ENCODE peak calls at places on chromosomes 2 and 18, in seven cellular contexts. One of them, this sample, is unnamed.

GRCh38 chr2:10417551-10418335 is 30.4 kb downstream of the ODC1 start:
- DNase-seq in A549: no peak
- DNase-seq in IMR-90: no peak
- DNase-seq in H54: no peak
- DNase-seq in ovary: no peak
- DNase-seq in testis: no peak
- DNase-seq in HCT116: no peak
- DNase-seq in this sample: no peak

GRCh38 chr2:56239437-56239836 is 55.6 kb downstream of the CCDC85A start:
- DNase-seq in ovary: no peak
- DNase-seq in HCT116: no peak
- DNase-seq in IMR-90: peak; percentile 7
- DNase-seq in A549: no peak
- DNase-seq in testis: peak; percentile 35
- DNase-seq in H54: no peak
- DNase-seq in this sample: no peak

GRCh38 chr2:134683561-134684112 is 35.2 kb downstream of the TMEM163 start:
- DNase-seq in ovary: no peak
- DNase-seq in H54: peak; percentile 42
- DNase-seq in IMR-90: no peak
- DNase-seq in testis: no peak
- DNase-seq in HCT116: no peak
- DNase-seq in A549: no peak
- DNase-seq in this sample: peak; percentile 6

GRCh38 chr2:225437319-225437718 is 37.8 kb downstream of the NYAP2 start:
- DNase-seq in A549: no peak
- DNase-seq in ovary: no peak
- DNase-seq in testis: no peak
- DNase-seq in H54: no peak
- DNase-seq in HCT116: no peak
- DNase-seq in IMR-90: no peak
- DNase-seq in this sample: no peak

GRCh38 chr2:156436477-156437085 is 402 bp downstream of the GPD2 start:
- DNase-seq in IMR-90: peak; percentile 32
- DNase-seq in testis: peak; percentile 48
- DNase-seq in ovary: no peak
- DNase-seq in HCT116: no peak
- DNase-seq in H54: peak; percentile 33
- DNase-seq in A549: no peak
- DNase-seq in this sample: peak; percentile 82

GRCh38 chr2:120613742-120614481 is 121.8 kb upstream of the GLI2 start:
- DNase-seq in ovary: no peak
- DNase-seq in H54: peak; percentile 25
- DNase-seq in HCT116: no peak
- DNase-seq in IMR-90: peak; percentile 84
- DNase-seq in A549: no peak
- DNase-seq in testis: no peak
- DNase-seq in this sample: no peak

GRCh38 chr2:191226196-191226595 is 19.0 kb upstream of the MYO1B start:
- DNase-seq in IMR-90: peak; percentile 53
- DNase-seq in HCT116: no peak
- DNase-seq in ovary: no peak
- DNase-seq in testis: no peak
- DNase-seq in A549: no peak
- DNase-seq in H54: no peak
- DNase-seq in this sample: no peak

GRCh38 chr2:218885981-218886447 is 5.4 kb downstream of the WNT10A start:
- DNase-seq in testis: no peak
- DNase-seq in IMR-90: no peak
- DNase-seq in H54: no peak
- DNase-seq in A549: no peak
- DNase-seq in ovary: no peak
- DNase-seq in HCT116: no peak
- DNase-seq in this sample: no peak

GRCh38 chr2:189143930-189144329 is 35.6 kb downstream of the COL5A2 start:
- DNase-seq in testis: no peak
- DNase-seq in HCT116: no peak
- DNase-seq in IMR-90: peak; percentile 83
- DNase-seq in A549: no peak
- DNase-seq in ovary: no peak
- DNase-seq in H54: no peak
- DNase-seq in this sample: peak; percentile 78

GRCh38 chr2:63058149-63058741 is 7.6 kb downstream of the OTX1 start:
- DNase-seq in HCT116: no peak
- DNase-seq in IMR-90: peak; percentile 12
- DNase-seq in H54: no peak
- DNase-seq in ovary: no peak
- DNase-seq in A549: no peak
- DNase-seq in testis: peak; percentile 25
- DNase-seq in this sample: peak; percentile 36

GRCh38 chr18:6729247-6730091 is at the start of gene ARHGAP28:
- DNase-seq in IMR-90: peak; percentile 92
- DNase-seq in A549: peak; percentile 5
- DNase-seq in HCT116: no peak
- DNase-seq in testis: peak; percentile 86
- DNase-seq in H54: peak; percentile 68
- DNase-seq in ovary: peak; percentile 89
- DNase-seq in this sample: peak; percentile 70

DNA sequence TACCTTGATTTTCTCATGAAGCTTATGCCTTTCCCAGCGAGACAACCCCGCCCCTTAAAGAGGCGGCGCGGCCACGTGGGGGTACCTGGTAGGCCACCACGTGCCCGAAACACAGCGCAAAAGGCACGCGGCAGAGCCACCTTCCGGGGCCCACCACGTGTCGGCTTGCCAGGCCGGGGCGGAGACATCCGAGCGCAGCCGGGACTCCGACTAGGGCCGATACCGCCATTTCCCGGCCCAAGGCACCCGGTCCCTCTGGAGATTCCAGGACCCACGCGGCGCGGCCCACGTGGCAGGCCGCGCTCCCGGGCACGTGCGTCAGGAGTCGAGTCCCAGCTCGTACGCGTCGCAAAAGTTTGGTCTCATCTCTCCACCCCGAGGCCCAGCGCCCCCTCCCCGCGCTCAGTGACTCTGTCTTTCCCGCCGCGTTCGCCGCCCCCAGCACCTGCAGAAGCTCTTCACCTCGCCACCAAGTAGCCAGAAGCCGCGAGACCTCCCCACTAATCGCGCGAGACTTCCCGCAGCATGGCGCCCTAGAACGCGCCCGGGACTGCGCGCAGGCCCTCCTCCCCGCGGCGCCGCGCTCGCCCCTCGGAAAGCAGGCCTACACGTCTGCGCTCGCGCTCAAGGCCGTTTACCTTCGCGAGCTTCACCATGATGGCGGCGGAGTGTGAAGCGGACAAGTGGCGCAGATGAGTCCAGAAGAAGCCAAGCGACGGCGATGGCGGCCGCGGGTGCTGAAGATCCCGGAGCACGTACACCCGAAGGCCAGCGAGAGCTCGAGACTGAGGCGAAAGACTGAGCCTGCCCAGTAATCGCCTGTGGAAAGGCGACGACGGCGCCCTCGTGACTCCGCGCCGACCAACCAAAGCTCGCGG is at the start of gene NCL:
- DNase-seq in A549: peak; percentile 46
- DNase-seq in HCT116: peak; percentile 54
- DNase-seq in ovary: peak; percentile 84
- DNase-seq in IMR-90: peak; percentile 98
- DNase-seq in H54: peak; percentile 57
- DNase-seq in testis: peak; percentile 98
- DNase-seq in this sample: peak; percentile 93
- TF ChIP-seq POLR2A in A549: peak; percentile 99
- TF ChIP-seq POLR2A in HCT116: peak; percentile 97
- TF ChIP-seq POLR2A in ovary: peak; percentile 98
- TF ChIP-seq POLR2A in IMR-90: peak; percentile 99
- TF ChIP-seq POLR2A in H54: peak; percentile 99
- TF ChIP-seq POLR2A in testis: peak; percentile 63
- TF ChIP-seq POLR2A in this sample: peak; percentile 99

GRCh38 chr2:201451330-201452057 is at the start of the genes STRADB and TRAK2:
- DNase-seq in IMR-90: peak; percentile 92
- DNase-seq in testis: peak; percentile 98
- DNase-seq in H54: peak; percentile 80
- DNase-seq in A549: peak; percentile 89
- DNase-seq in HCT116: peak; percentile 88
- DNase-seq in ovary: peak; percentile 90
- DNase-seq in this sample: peak; percentile 99
- TF ChIP-seq POLR2A in IMR-90: peak; percentile 70
- TF ChIP-seq POLR2A in testis: peak; percentile 16
- TF ChIP-seq POLR2A in H54: peak; percentile 92
- TF ChIP-seq POLR2A in A549: peak; percentile 89
- TF ChIP-seq POLR2A in HCT116: peak; percentile 79
- TF ChIP-seq POLR2A in ovary: peak; percentile 58
- TF ChIP-seq POLR2A in this sample: peak; percentile 99

DNA sequence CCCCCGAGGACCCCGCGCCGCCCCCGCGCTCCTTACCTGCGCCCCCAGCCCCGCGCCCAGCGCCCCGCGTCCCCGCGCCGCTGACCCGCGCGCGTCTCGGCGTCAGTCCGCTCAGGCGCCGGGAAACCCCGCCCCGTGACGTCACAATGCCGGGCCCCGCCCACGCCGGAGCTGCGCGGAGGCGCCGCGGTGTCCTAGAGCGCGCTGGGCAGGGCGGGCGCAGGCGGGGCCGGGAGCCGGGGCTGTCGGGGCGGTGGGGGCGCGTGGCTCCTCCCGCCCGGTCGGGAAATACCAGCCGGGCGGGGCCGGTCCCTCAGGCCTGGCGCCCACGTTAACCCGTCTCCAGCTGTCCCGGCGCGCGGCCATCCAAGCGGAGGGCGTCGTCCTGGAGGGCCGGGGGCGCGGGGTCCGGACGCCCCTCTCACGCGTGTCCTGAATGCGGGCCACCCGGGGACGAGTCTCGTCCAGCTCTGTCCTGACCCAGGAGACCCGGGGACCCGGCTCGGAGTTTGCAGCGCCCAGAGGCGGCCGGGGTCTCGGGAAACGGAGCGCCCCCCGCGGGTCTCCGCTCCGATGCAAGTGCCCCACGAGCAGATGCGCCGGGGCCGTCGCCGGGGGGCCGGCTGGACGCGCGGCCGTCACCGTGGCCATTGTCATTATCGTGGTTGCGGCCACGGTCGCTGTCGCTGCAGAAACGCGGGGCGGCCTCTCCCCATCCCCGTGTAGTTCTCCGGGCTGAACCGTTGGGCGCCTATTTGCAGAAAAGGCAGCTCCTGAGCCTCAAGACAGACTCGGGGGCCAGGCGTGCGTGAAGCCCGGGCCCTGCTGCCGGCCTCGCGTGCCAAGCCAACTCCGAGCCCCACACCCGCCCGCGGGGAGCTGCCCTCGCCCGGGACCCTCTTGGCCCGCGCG is at the start of gene SLC66A2:
- DNase-seq in HCT116: peak; percentile 50
- DNase-seq in ovary: peak; percentile 89
- DNase-seq in A549: peak; percentile 43
- DNase-seq in H54: peak; percentile 56
- DNase-seq in IMR-90: peak; percentile 83
- DNase-seq in testis: peak; percentile 93
- DNase-seq in this sample: peak; percentile 95
- TF ChIP-seq POLR2A in HCT116: no peak
- TF ChIP-seq POLR2A in ovary: peak; percentile 61
- TF ChIP-seq POLR2A in A549: peak; percentile 54
- TF ChIP-seq POLR2A in H54: no peak
- TF ChIP-seq POLR2A in IMR-90: peak; percentile 69
- TF ChIP-seq POLR2A in testis: peak; percentile 35
- TF ChIP-seq POLR2A in this sample: peak; percentile 26

GRCh38 chr18:69357590-69357989 is 43.1 kb upstream of the DOK6 start:
- DNase-seq in A549: no peak
- DNase-seq in testis: no peak
- DNase-seq in IMR-90: no peak
- DNase-seq in H54: no peak
- DNase-seq in HCT116: no peak
- DNase-seq in ovary: no peak
- DNase-seq in this sample: no peak
- TF ChIP-seq POLR2A in A549: no peak
- TF ChIP-seq POLR2A in testis: no peak
- TF ChIP-seq POLR2A in IMR-90: no peak
- TF ChIP-seq POLR2A in H54: no peak
- TF ChIP-seq POLR2A in HCT116: no peak
- TF ChIP-seq POLR2A in ovary: no peak
- TF ChIP-seq POLR2A in this sample: no peak

DNA sequence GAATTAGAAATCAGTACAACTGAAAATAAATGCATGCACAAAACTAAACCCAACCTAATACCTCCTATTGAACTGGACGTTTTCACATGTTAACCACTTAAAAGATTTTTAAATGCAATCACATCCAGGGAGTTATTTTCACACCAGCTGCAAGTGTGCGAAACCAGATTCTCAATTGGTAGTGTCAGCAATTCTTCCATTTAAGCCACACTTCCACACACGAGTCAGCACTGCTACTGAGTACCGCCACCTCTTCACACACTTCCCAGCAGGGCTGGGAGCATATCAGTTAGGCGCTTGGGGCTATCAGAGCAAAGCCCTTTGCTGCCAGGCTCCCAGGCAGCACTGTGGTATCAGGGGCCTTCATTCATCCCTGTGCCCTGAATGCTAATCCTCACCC is 14.2 kb downstream of the ERCC3 start:
- DNase-seq in H54: no peak
- DNase-seq in HCT116: no peak
- DNase-seq in IMR-90: no peak
- DNase-seq in testis: no peak
- DNase-seq in ovary: no peak
- DNase-seq in A549: no peak
- DNase-seq in this sample: no peak
- TF ChIP-seq POLR2A in H54: no peak
- TF ChIP-seq POLR2A in HCT116: no peak
- TF ChIP-seq POLR2A in IMR-90: no peak
- TF ChIP-seq POLR2A in testis: no peak
- TF ChIP-seq POLR2A in ovary: no peak
- TF ChIP-seq POLR2A in A549: no peak
- TF ChIP-seq POLR2A in this sample: no peak

DNA sequence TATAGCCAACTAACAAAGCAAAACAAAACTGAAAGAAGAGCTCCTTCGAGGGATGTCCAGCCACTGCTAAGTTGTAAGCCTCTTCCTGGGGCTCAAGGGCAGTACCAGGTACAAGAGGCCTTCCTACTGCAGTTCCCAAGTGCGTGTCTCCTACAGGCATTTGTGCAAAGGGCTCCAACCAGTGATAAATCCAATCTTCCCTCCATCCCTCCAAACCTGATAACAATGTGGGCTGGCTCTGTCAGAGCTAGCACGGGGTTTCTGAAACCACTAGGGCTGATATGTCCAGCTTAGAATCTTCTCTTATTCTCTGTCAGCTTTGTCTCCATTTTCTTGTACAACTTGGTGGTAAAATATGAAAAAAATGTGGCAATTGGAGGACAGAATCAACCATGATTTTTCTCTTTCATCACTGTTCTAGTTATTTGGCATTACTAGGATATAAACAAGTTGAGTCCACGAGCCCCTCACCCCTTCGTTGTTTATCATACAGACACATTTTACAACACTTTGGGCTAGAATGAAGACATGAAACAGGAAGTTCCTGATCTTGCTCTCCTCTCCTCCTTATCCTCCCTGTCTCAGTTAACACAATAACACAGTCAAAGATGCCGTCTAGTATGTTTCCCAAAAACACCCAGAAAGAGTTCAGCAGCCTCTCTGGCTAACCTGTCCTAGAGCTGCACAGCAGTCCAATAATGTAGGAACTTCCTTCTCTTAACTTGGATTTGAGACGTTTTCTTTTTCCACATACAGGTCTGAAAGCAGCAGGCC is 35.4 kb upstream of the WIPF1 start:
- DNase-seq in testis: no peak
- DNase-seq in H54: no peak
- DNase-seq in HCT116: no peak
- DNase-seq in IMR-90: no peak
- DNase-seq in ovary: no peak
- DNase-seq in A549: no peak
- DNase-seq in this sample: peak; percentile 22
- TF ChIP-seq POLR2A in testis: no peak
- TF ChIP-seq POLR2A in H54: no peak
- TF ChIP-seq POLR2A in HCT116: no peak
- TF ChIP-seq POLR2A in IMR-90: no peak
- TF ChIP-seq POLR2A in ovary: no peak
- TF ChIP-seq POLR2A in A549: no peak
- TF ChIP-seq POLR2A in this sample: no peak